ENCODE peak calls at places on chromosomes 5 and 9, in six cellular contexts. D, X, C, U, J and F are unnamed samples.

GRCh38 chr9:115944166-115944948 is 209.2 kb upstream of the PAPPA start:
- DNase-seq in X (peak), J (peak), U (no peak), D (no peak), C (peak), F (peak)

GRCh38 chr5:178509491-178510057 is 80.6 kb downstream of the COL23A1 start:
- DNase-seq in J (no peak), X (no peak), C (no peak), D (no peak), U (no peak), F (no peak)

GRCh38 chr9:33023661-33024060 is 1.4 kb upstream of the DNAJA1 start:
- DNase-seq in D (no peak), X (no peak), U (no peak), J (no peak), C (no peak), F (peak)

GRCh38 chr9:107422189-107422802 is 67.3 kb downstream of the KLF4 start:
- DNase-seq in C (peak), D (peak), J (peak), U (peak), X (peak), F (peak)

GRCh38 chr9:14782652-14783051 is 60.1 kb upstream of the CER1 start:
- DNase-seq in U (no peak), J (no peak), X (no peak), D (no peak), C (no peak), F (peak)

GRCh38 chr5:10034008-10034407 is 215.7 kb downstream of the ATPSCKMT start:
- DNase-seq in X (no peak), J (no peak), U (no peak), D (no peak), C (no peak), F (no peak)

GRCh38 chr5:6633469-6634326 is 458 bp downstream of the SRD5A1 start:
- DNase-seq in C (peak), X (peak), U (peak), J (peak), D (no peak), F (peak)

GRCh38 chr5:172869734-172870133 is 35.7 kb downstream of the ERGIC1 start:
- DNase-seq in D (no peak), X (no peak), J (no peak), C (no peak), U (no peak), F (no peak)

GRCh38 chr5:159303286-159303685 is 27.0 kb downstream of the IL12B start:
- DNase-seq in D (no peak), C (no peak), J (no peak), U (no peak), X (no peak), F (no peak)

GRCh38 chr5:133995903-133996563 is 8.7 kb downstream of the VDAC1 start:
- DNase-seq in D (no peak), X (no peak), C (no peak), U (no peak), J (no peak), F (no peak)

GRCh38 chr9:87113892-87114291 is 166.6 kb upstream of the GAS1 start:
- DNase-seq in X (no peak), J (no peak), D (no peak), U (no peak), C (no peak), F (no peak)

GRCh38 chr9:72527801-72528195 is 6.4 kb downstream of the TMC1 start:
- DNase-seq in X (no peak), C (no peak), D (no peak), J (no peak), U (no peak), F (no peak)

GRCh38 chr5:151223447-151224264 is at the start of gene CCDC69:
- DNase-seq in U (peak), C (peak), X (peak), J (peak), D (peak), F (peak)

GRCh38 chr5:113225259-113225658 is 209.5 kb downstream of the TSSK1B start:
- DNase-seq in D (no peak), C (no peak), X (no peak), J (no peak), U (no peak), F (no peak)

GRCh38 chr9:27261517-27262211 is 35.3 kb downstream of the EQTN start:
- DNase-seq in D (no peak), J (no peak), U (no peak), X (peak), C (no peak), F (peak)

GRCh38 chr9:112624711-112625707 is 92.9 kb downstream of the INIP start:
- DNase-seq in U (no peak), D (no peak), J (no peak), X (peak), C (no peak), F (no peak)

GRCh38 chr5:83567741-83568530 is 96.4 kb downstream of the VCAN start:
- DNase-seq in J (peak), C (no peak), X (peak), D (no peak), U (no peak), F (no peak)

GRCh38 chr5:151602806-151603205 is 11.7 kb upstream of the FAT2 start:
- DNase-seq in C (no peak), X (no peak), J (no peak), D (no peak), U (no peak), F (no peak)

GRCh38 chr9:131227112-131228058 is 48.9 kb downstream of the FAM78A start:
- DNase-seq in J (peak), X (peak), D (no peak), C (no peak), U (no peak), F (peak)

GRCh38 chr5:73763300-73764032 is 137.5 kb downstream of the ARHGEF28 start:
- DNase-seq in C (no peak), J (peak), D (no peak), X (no peak), U (no peak), F (peak)

GRCh38 chr9:91778031-91778430 is 172.0 kb downstream of the ROR2 start:
- DNase-seq in D (no peak), C (no peak), X (peak), U (no peak), J (peak), F (no peak)

GRCh38 chr9:99998266-99998665 is 91.8 kb downstream of the STX17 start:
- DNase-seq in C (peak), J (no peak), U (peak), X (no peak), D (no peak), F (no peak)

GRCh38 chr9:127187231-127187956 is 65.0 kb upstream of the ANGPTL2 start:
- DNase-seq in C (no peak), D (no peak), U (no peak), J (peak), X (peak), F (peak)

GRCh38 chr5:151264113-151264512 is 11.1 kb downstream of the GM2A start:
- DNase-seq in C (no peak), U (no peak), D (no peak), J (peak), X (peak), F (peak)

GRCh38 chr9:33884856-33885701 is 68.1 kb downstream of the UBE2R2 start:
- DNase-seq in J (peak), C (no peak), D (no peak), X (peak), U (no peak), F (no peak)

GRCh38 chr9:114462791-114463190 is 42.5 kb downstream of the WHRN start:
- DNase-seq in C (no peak), J (no peak), D (no peak), U (no peak), X (no peak), F (no peak)

GRCh38 chr9:118009585-118009984 is 305.4 kb downstream of the TLR4 start:
- DNase-seq in J (no peak), D (no peak), X (no peak), C (peak), U (no peak), F (no peak)

GRCh38 chr9:109901191-109901590 is 121.2 kb downstream of the PALM2AKAP2 start:
- DNase-seq in J (peak), X (peak), C (no peak), D (no peak), U (no peak), F (no peak)

GRCh38 chr5:74393943-74394342 is 246.6 kb downstream of the ENC1 start:
- DNase-seq in X (no peak), D (no peak), C (no peak), U (no peak), J (no peak), F (no peak)

GRCh38 chr9:105355810-105356209 is 92.0 kb upstream of the FSD1L start:
- DNase-seq in D (no peak), J (peak), C (no peak), X (peak), U (no peak), F (no peak)

GRCh38 chr5:157197088-157197487 is 16.4 kb downstream of the ITK start:
- DNase-seq in X (no peak), U (no peak), D (no peak), C (no peak), J (no peak), F (no peak)

GRCh38 chr5:181187500-181188213 is 17.3 kb downstream of the TRIM7 start:
- DNase-seq in U (peak), C (peak), X (peak), D (peak), J (peak), F (peak)

GRCh38 chr5:122419195-122419894 is 107.3 kb downstream of the SNCAIP start:
- DNase-seq in U (no peak), X (no peak), D (no peak), J (no peak), C (no peak), F (no peak)
- H3K14ac ChIP-seq in U (no peak), X (no peak), D (no peak), J (no peak), C (no peak), F (no peak)

GRCh38 chr5:89229331-89230070 is 346.5 kb upstream of the MEF2C start:
- DNase-seq in C (no peak), X (no peak), D (no peak), J (no peak), U (no peak), F (no peak)
- H4K91ac ChIP-seq in C (no peak), X (no peak), D (no peak), J (no peak), U (no peak), F (no peak)

GRCh38 chr5:140217299-140218026 is 42.5 kb downstream of the CYSTM1 start:
- DNase-seq in C (no peak), U (no peak), X (no peak), J (no peak), D (no peak), F (peak)
- H3K14ac ChIP-seq in C (no peak), U (no peak), X (no peak), J (no peak), D (no peak), F (no peak)

GRCh38 chr9:132532171-132532570 is 50.2 kb upstream of the BARHL1 start:
- DNase-seq in U (no peak), J (no peak), C (no peak), D (no peak), X (no peak), F (no peak)
- H4K91ac ChIP-seq in U (no peak), J (no peak), C (no peak), D (no peak), X (no peak), F (no peak)

GRCh38 chr5:154487541-154487940 is 9.5 kb upstream of the HAND1 start:
- DNase-seq in X (no peak), C (peak), D (no peak), U (no peak), J (no peak), F (no peak)

GRCh38 chr5:154493274-154493673 is 15.2 kb upstream of the HAND1 start:
- DNase-seq in D (no peak), C (peak), U (peak), J (no peak), X (no peak), F (no peak)

GRCh38 chr5:154494036-154494435 is 16.0 kb upstream of the HAND1 start:
- DNase-seq in J (no peak), U (no peak), D (no peak), C (no peak), X (no peak), F (no peak)

GRCh38 chr5:154486427-154486866 is 8.4 kb upstream of the HAND1 start:
- DNase-seq in X (no peak), D (no peak), U (no peak), C (peak), J (no peak), F (no peak)

DNA sequence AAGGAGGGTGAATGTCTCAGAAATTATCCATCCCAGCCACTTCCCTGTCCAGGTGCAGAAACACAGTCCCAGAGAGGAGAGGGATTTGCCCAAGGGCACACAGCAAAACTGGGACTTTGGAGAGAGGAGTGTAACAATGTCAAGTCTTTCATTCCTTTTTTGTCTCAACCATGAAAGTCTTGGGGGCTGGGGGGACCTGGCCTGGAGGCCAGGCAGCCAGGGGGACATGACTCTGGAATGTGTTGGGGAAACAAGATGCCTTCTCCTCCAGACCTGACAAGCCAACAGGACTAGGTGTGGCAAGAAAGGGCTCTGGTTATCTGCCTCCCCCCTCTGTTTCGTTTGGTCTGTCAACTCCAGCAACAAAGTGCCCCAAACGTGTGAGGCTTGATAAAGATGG is 13.9 kb upstream of the HAND1 start:
- DNase-seq in C (no peak), D (no peak), X (no peak), J (no peak), U (no peak), F (no peak)
- H3K14ac ChIP-seq in C (no peak), D (no peak), X (no peak), J (no peak), U (no peak), F (peak)

GRCh38 chr5:40778133-40778532 is 20.0 kb downstream of the PRKAA1 start:
- DNase-seq in C (no peak), J (no peak), X (no peak), U (no peak), D (no peak), F (no peak)
- H4K91ac ChIP-seq in C (no peak), J (no peak), X (no peak), U (no peak), D (no peak), F (no peak)

DNA sequence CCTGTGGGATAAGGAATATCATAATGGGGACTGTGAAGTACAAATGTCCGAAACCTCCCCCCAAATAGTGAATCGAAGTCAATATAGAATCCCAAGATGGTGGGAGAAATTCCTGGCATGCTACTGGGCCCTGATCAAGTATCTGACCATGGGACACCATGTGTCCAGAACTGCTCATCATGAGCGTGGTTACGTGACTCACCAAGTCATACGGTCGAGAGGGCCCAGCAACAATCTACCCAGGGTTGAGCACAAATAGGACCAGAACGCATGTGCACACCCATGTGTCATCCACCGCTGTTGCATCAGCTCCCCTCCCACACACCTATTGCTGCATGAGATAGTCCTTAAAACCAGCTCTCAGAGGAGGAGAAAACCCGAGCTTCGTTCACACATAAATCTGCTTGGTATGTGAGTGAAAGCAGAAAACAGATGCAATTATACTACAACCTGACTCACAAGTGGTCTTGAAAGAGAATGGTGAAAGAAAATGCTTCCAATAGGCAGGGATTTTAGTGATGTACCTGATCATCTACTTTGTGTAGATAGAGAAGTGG is 353.2 kb downstream of the CWC27 start:
- DNase-seq in D (no peak), U (no peak), C (no peak), J (peak), X (peak), F (no peak)
- H3K14ac ChIP-seq in D (no peak), U (no peak), C (no peak), J (no peak), X (no peak), F (no peak)